ENCODE peak calls at places on chromosomes 1 and 21, in ten cellular contexts. One of them, this sample, is unnamed.

GRCh38 chr1:230030122-230030821 is 36.8 kb upstream of the GALNT2 start:
- DNase-seq in activated CD8-positive, alpha-beta memory T cell treated with anti-CD3 and anti-CD28 coated beads, Interleukin-2, amount 10 ng/mL, durations not matched to agents 7 days and 5 days: no peak
- DNase-seq in natural killer cell treated with Interleukin-12 subunit alpha and Interleukin-12 subunit beta and Interleukin-15 and Interleukin-18, amount 100 ng/mL, for 72 hours: no peak
- DNase-seq in naive B cell: no peak
- DNase-seq in upper lobe of right lung: no peak
- DNase-seq in HEK293T: no peak
- DNase-seq in activated T-helper 2 cell treated with anti-CD3 and anti-CD28 coated beads, Interferon-gamma antibody, Interleukin-2, Interleukin-4, amounts not matched to agents 10 μg/mL and 5 μg/mL and 100 μg/mL, durations not matched to agents 14 hours and 24 hours and 36 hours: no peak
- DNase-seq in occipital lobe: no peak
- DNase-seq in NB4: no peak
- DNase-seq in heart right ventricle: no peak
- DNase-seq in this sample: no peak

GRCh38 chr1:4655674-4656532 is 1.5 kb downstream of the AJAP1 start:
- DNase-seq in activated T-helper 2 cell treated with anti-CD3 and anti-CD28 coated beads, Interferon-gamma antibody, Interleukin-2, Interleukin-4, amounts not matched to agents 10 μg/mL and 5 μg/mL and 100 μg/mL, durations not matched to agents 14 hours and 24 hours and 36 hours: no peak
- DNase-seq in naive B cell: no peak
- DNase-seq in NB4: peak; percentile 71
- DNase-seq in heart right ventricle: peak; percentile 39
- DNase-seq in upper lobe of right lung: peak; percentile 65
- DNase-seq in activated CD8-positive, alpha-beta memory T cell treated with anti-CD3 and anti-CD28 coated beads, Interleukin-2, amount 10 ng/mL, durations not matched to agents 7 days and 5 days: no peak
- DNase-seq in HEK293T: peak; percentile 64
- DNase-seq in occipital lobe: peak; percentile 83
- DNase-seq in natural killer cell treated with Interleukin-12 subunit alpha and Interleukin-12 subunit beta and Interleukin-15 and Interleukin-18, amount 100 ng/mL, for 72 hours: no peak
- DNase-seq in this sample: peak; percentile 48

GRCh38 chr1:212930986-212931678 is 19.2 kb upstream of the VASH2 start:
- DNase-seq in NB4: no peak
- DNase-seq in upper lobe of right lung: no peak
- DNase-seq in activated CD8-positive, alpha-beta memory T cell treated with anti-CD3 and anti-CD28 coated beads, Interleukin-2, amount 10 ng/mL, durations not matched to agents 7 days and 5 days: no peak
- DNase-seq in occipital lobe: no peak
- DNase-seq in natural killer cell treated with Interleukin-12 subunit alpha and Interleukin-12 subunit beta and Interleukin-15 and Interleukin-18, amount 100 ng/mL, for 72 hours: no peak
- DNase-seq in activated T-helper 2 cell treated with anti-CD3 and anti-CD28 coated beads, Interferon-gamma antibody, Interleukin-2, Interleukin-4, amounts not matched to agents 10 μg/mL and 5 μg/mL and 100 μg/mL, durations not matched to agents 14 hours and 24 hours and 36 hours: no peak
- DNase-seq in naive B cell: no peak
- DNase-seq in heart right ventricle: no peak
- DNase-seq in HEK293T: no peak
- DNase-seq in this sample: no peak

GRCh38 chr1:201295861-201296260 is 12.6 kb downstream of the PKP1 start:
- DNase-seq in activated T-helper 2 cell treated with anti-CD3 and anti-CD28 coated beads, Interferon-gamma antibody, Interleukin-2, Interleukin-4, amounts not matched to agents 10 μg/mL and 5 μg/mL and 100 μg/mL, durations not matched to agents 14 hours and 24 hours and 36 hours: no peak
- DNase-seq in NB4: no peak
- DNase-seq in heart right ventricle: no peak
- DNase-seq in activated CD8-positive, alpha-beta memory T cell treated with anti-CD3 and anti-CD28 coated beads, Interleukin-2, amount 10 ng/mL, durations not matched to agents 7 days and 5 days: no peak
- DNase-seq in natural killer cell treated with Interleukin-12 subunit alpha and Interleukin-12 subunit beta and Interleukin-15 and Interleukin-18, amount 100 ng/mL, for 72 hours: no peak
- DNase-seq in HEK293T: no peak
- DNase-seq in occipital lobe: no peak
- DNase-seq in naive B cell: no peak
- DNase-seq in upper lobe of right lung: no peak
- DNase-seq in this sample: no peak

GRCh38 chr1:62912028-62912638 is 128.2 kb downstream of the ATG4C start:
- DNase-seq in natural killer cell treated with Interleukin-12 subunit alpha and Interleukin-12 subunit beta and Interleukin-15 and Interleukin-18, amount 100 ng/mL, for 72 hours: no peak
- DNase-seq in activated CD8-positive, alpha-beta memory T cell treated with anti-CD3 and anti-CD28 coated beads, Interleukin-2, amount 10 ng/mL, durations not matched to agents 7 days and 5 days: no peak
- DNase-seq in activated T-helper 2 cell treated with anti-CD3 and anti-CD28 coated beads, Interferon-gamma antibody, Interleukin-2, Interleukin-4, amounts not matched to agents 10 μg/mL and 5 μg/mL and 100 μg/mL, durations not matched to agents 14 hours and 24 hours and 36 hours: no peak
- DNase-seq in naive B cell: no peak
- DNase-seq in heart right ventricle: no peak
- DNase-seq in NB4: peak; percentile 18
- DNase-seq in occipital lobe: no peak
- DNase-seq in HEK293T: peak; percentile 63
- DNase-seq in upper lobe of right lung: no peak
- DNase-seq in this sample: peak; percentile 55

GRCh38 chr21:45531393-45532215 is 10.6 kb downstream of the SLC19A1 start:
- DNase-seq in naive B cell: no peak
- DNase-seq in natural killer cell treated with Interleukin-12 subunit alpha and Interleukin-12 subunit beta and Interleukin-15 and Interleukin-18, amount 100 ng/mL, for 72 hours: peak; percentile 56
- DNase-seq in HEK293T: no peak
- DNase-seq in NB4: no peak
- DNase-seq in activated CD8-positive, alpha-beta memory T cell treated with anti-CD3 and anti-CD28 coated beads, Interleukin-2, amount 10 ng/mL, durations not matched to agents 7 days and 5 days: no peak
- DNase-seq in occipital lobe: no peak
- DNase-seq in activated T-helper 2 cell treated with anti-CD3 and anti-CD28 coated beads, Interferon-gamma antibody, Interleukin-2, Interleukin-4, amounts not matched to agents 10 μg/mL and 5 μg/mL and 100 μg/mL, durations not matched to agents 14 hours and 24 hours and 36 hours: no peak
- DNase-seq in upper lobe of right lung: peak; percentile 61
- DNase-seq in heart right ventricle: peak; percentile 14
- DNase-seq in this sample: no peak

GRCh38 chr1:186750250-186750649 is 70.0 kb upstream of the PTGS2 start:
- DNase-seq in occipital lobe: no peak
- DNase-seq in heart right ventricle: no peak
- DNase-seq in NB4: no peak
- DNase-seq in activated T-helper 2 cell treated with anti-CD3 and anti-CD28 coated beads, Interferon-gamma antibody, Interleukin-2, Interleukin-4, amounts not matched to agents 10 μg/mL and 5 μg/mL and 100 μg/mL, durations not matched to agents 14 hours and 24 hours and 36 hours: no peak
- DNase-seq in activated CD8-positive, alpha-beta memory T cell treated with anti-CD3 and anti-CD28 coated beads, Interleukin-2, amount 10 ng/mL, durations not matched to agents 7 days and 5 days: no peak
- DNase-seq in naive B cell: no peak
- DNase-seq in HEK293T: no peak
- DNase-seq in natural killer cell treated with Interleukin-12 subunit alpha and Interleukin-12 subunit beta and Interleukin-15 and Interleukin-18, amount 100 ng/mL, for 72 hours: no peak
- DNase-seq in upper lobe of right lung: no peak
- DNase-seq in this sample: no peak

GRCh38 chr1:42730988-42731387 is 9.0 kb downstream of the CLDN19 start:
- DNase-seq in activated T-helper 2 cell treated with anti-CD3 and anti-CD28 coated beads, Interferon-gamma antibody, Interleukin-2, Interleukin-4, amounts not matched to agents 10 μg/mL and 5 μg/mL and 100 μg/mL, durations not matched to agents 14 hours and 24 hours and 36 hours: no peak
- DNase-seq in naive B cell: no peak
- DNase-seq in HEK293T: no peak
- DNase-seq in occipital lobe: no peak
- DNase-seq in natural killer cell treated with Interleukin-12 subunit alpha and Interleukin-12 subunit beta and Interleukin-15 and Interleukin-18, amount 100 ng/mL, for 72 hours: no peak
- DNase-seq in upper lobe of right lung: no peak
- DNase-seq in activated CD8-positive, alpha-beta memory T cell treated with anti-CD3 and anti-CD28 coated beads, Interleukin-2, amount 10 ng/mL, durations not matched to agents 7 days and 5 days: peak; percentile 55
- DNase-seq in NB4: peak; percentile 58
- DNase-seq in heart right ventricle: no peak
- DNase-seq in this sample: peak; percentile 29

GRCh38 chr1:116706123-116706522 is 38.6 kb upstream of the IGSF3 start:
- DNase-seq in activated T-helper 2 cell treated with anti-CD3 and anti-CD28 coated beads, Interferon-gamma antibody, Interleukin-2, Interleukin-4, amounts not matched to agents 10 μg/mL and 5 μg/mL and 100 μg/mL, durations not matched to agents 14 hours and 24 hours and 36 hours: no peak
- DNase-seq in activated CD8-positive, alpha-beta memory T cell treated with anti-CD3 and anti-CD28 coated beads, Interleukin-2, amount 10 ng/mL, durations not matched to agents 7 days and 5 days: no peak
- DNase-seq in occipital lobe: no peak
- DNase-seq in NB4: no peak
- DNase-seq in HEK293T: no peak
- DNase-seq in upper lobe of right lung: no peak
- DNase-seq in natural killer cell treated with Interleukin-12 subunit alpha and Interleukin-12 subunit beta and Interleukin-15 and Interleukin-18, amount 100 ng/mL, for 72 hours: no peak
- DNase-seq in heart right ventricle: no peak
- DNase-seq in naive B cell: no peak
- DNase-seq in this sample: no peak